ENCODE peak calls at places on chromosomes 16 and 17, in nine cellular contexts. O is mammary epithelial cell, X is ovary, U is gastrocnemius medialis, N is ascending aorta, J is uterus, F is fibroblast of lung, Y is stomach, E is bronchial epithelial cell. L is an unnamed sample.

GRCh38 chr16:24731722-24732419 is 2.4 kb downstream of the TNRC6A start:
- DNase-seq in O (no peak), X (peak; percentile 57), U (no peak), N (no peak), J (no peak), F (no peak), Y (peak; percentile 41), E (no peak), L (no peak)

GRCh38 chr17:1506649-1507254 is 9.7 kb downstream of the INPP5K start:
- DNase-seq in O (no peak), X (no peak), U (no peak), N (no peak), J (no peak), F (no peak), Y (no peak), E (no peak), L (no peak)

GRCh38 chr16:48613061-48613957 is 3.3 kb upstream of the N4BP1 start:
- DNase-seq in O (peak; percentile 11), X (no peak), U (no peak), N (no peak), J (no peak), F (peak; percentile 26), Y (peak; percentile 25), E (peak; percentile 97), L (no peak)

GRCh38 chr17:15154618-15155017 is 110.5 kb downstream of the PMP22 start:
- DNase-seq in O (no peak), X (no peak), U (no peak), N (no peak), J (no peak), F (peak; percentile 37), Y (no peak), E (peak; percentile 7), L (no peak)

GRCh38 chr17:50546701-50547034 is 306 bp upstream of the SPATA20 start:
- DNase-seq in O (no peak), X (no peak), U (no peak), N (no peak), J (no peak), F (no peak), Y (no peak), E (no peak), L (no peak)

GRCh38 chr16:65312795-65313194 is 190.9 kb upstream of the CDH11 start:
- DNase-seq in O (no peak), X (no peak), U (no peak), N (no peak), J (no peak), F (peak; percentile 49), Y (no peak), E (no peak), L (no peak)

GRCh38 chr16:48609453-48610023 is 442 bp downstream of the N4BP1 start:
- DNase-seq in O (peak; percentile 50), X (peak; percentile 85), U (peak; percentile 35), N (peak; percentile 67), J (peak; percentile 53), F (peak; percentile 60), Y (peak; percentile 70), E (peak; percentile 14), L (no peak)

GRCh38 chr17:72056727-72057290 is 64.0 kb upstream of the SOX9 start:
- DNase-seq in O (peak; percentile 68), X (no peak), U (no peak), N (no peak), J (no peak), F (no peak), Y (no peak), E (no peak), L (no peak)

GRCh38 chr17:339193-340061 is 13.2 kb downstream of the RPH3AL start:
- DNase-seq in O (no peak), X (peak; percentile 43), U (no peak), N (no peak), J (no peak), F (no peak), Y (peak; percentile 59), E (no peak), L (no peak)

GRCh38 chr16:30418350-30419181 is 11.2 kb downstream of the ZNF771 start:
- DNase-seq in O (no peak), X (no peak), U (no peak), N (no peak), J (no peak), F (no peak), Y (no peak), E (no peak), L (no peak)

GRCh38 chr16:85563515-85564276 is 49.4 kb upstream of the GSE1 start:
- DNase-seq in O (no peak), X (peak; percentile 87), U (no peak), N (peak; percentile 86), J (peak; percentile 72), F (peak; percentile 79), Y (peak; percentile 85), E (no peak), L (no peak)

GRCh38 chr16:49484454-49484853 is 110.8 kb downstream of the C16orf78 start:
- DNase-seq in O (no peak), X (peak; percentile 90), U (peak; percentile 62), N (peak; percentile 83), J (peak; percentile 75), F (no peak), Y (peak; percentile 56), E (no peak), L (peak; percentile 43)

GRCh38 chr16:67650023-67650422 is 5.1 kb downstream of the CARMIL2 start:
- DNase-seq in O (no peak), X (no peak), U (no peak), N (no peak), J (no peak), F (no peak), Y (no peak), E (no peak), L (no peak)
- H3K27me3 ChIP-seq in O (peaks cover 35% of the 10 kb centered on the region), X (peaks cover 6% of the 10 kb centered on the region), U (peaks cover 90% of the 10 kb centered on the region), N (peaks cover 40% of the 10 kb centered on the region), J (peaks cover 46% of the 10 kb centered on the region), F (peaks cover 64% of the 10 kb centered on the region), Y (peaks cover 100% of the 10 kb centered on the region), E (peaks cover 54% of the 10 kb centered on the region), L (peaks cover 6% of the 10 kb centered on the region)

DNA sequence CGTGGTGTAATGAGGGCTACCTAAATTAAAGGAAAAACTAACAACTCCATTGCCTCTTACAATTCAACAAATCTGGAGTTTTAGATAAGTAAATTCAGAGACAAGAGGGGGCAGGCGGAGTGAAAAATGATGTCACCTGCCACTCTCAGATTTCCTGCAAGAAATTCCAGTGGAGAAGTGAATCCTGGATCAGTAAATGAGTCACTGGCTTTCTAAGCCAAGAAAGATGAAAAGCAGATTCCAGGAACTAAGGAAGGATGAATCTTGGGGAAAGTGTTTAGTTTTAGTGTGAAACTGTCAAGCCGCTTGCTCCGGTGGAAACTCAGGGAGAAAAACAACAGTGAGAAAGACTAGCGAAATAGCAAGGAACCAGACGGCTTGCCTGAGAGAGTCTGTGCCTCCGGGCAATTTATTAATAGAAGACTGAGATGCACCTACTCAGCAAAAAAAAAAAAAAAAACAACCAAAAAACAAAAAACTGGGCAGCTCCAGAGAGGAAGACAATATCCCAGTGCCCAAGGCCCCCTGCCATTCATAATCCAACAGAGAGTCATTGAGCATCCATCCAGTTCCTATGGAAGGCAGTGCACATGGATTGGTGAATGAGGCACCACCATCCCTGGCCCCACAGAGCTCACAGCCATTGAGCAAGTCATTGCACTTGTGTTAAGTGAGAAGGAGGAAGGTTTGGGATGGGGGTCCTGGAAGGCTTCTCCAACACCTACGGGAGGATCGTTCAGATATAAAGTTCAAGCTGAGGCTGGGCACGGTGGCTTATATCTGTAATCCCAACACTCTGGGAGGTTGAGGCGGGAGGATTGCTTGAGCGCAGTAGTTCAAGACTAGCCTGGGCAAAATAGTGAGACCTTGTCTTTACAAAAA is 12.1 kb upstream of the RIPOR1 start:
- DNase-seq in O (no peak), X (no peak), U (no peak), N (no peak), J (no peak), F (peak; percentile 25), Y (no peak), E (peak; percentile 74), L (no peak)
- H3K27me3 ChIP-seq in O (no peaks in the 10 kb centered on the region), X (no peaks in the 10 kb centered on the region), U (no peaks in the 10 kb centered on the region), N (no peaks in the 10 kb centered on the region), J (no peaks in the 10 kb centered on the region), F (no peaks in the 10 kb centered on the region), Y (no peaks in the 10 kb centered on the region), E (no peaks in the 10 kb centered on the region), L (no peaks in the 10 kb centered on the region)

GRCh38 chr16:1874854-1875253 is 2.9 kb upstream of the MEIOB start:
- DNase-seq in O (no peak), X (no peak), U (no peak), N (no peak), J (no peak), F (no peak), Y (no peak), E (no peak), L (no peak)

GRCh38 chr16:1876468-1876867 is 4.5 kb upstream of the MEIOB start:
- DNase-seq in O (no peak), X (no peak), U (no peak), N (no peak), J (no peak), F (no peak), Y (no peak), E (no peak), L (no peak)

GRCh38 chr16:1877089-1877488 is 5.1 kb upstream of the MEIOB start:
- DNase-seq in O (no peak), X (no peak), U (no peak), N (no peak), J (no peak), F (no peak), Y (no peak), E (no peak), L (no peak)

GRCh38 chr16:1870365-1871082 is 1.4 kb downstream of the MEIOB start:
- DNase-seq in O (peak; percentile 71), X (no peak), U (no peak), N (no peak), J (no peak), F (peak; percentile 38), Y (no peak), E (peak; percentile 95), L (no peak)

GRCh38 chr16:1871974-1872635 is at the start of gene MEIOB:
- DNase-seq in O (no peak), X (peak; percentile 50), U (no peak), N (no peak), J (no peak), F (no peak), Y (no peak), E (no peak), L (no peak)
- H3K27me3 ChIP-seq in O (peaks cover 3% of the 10 kb centered on the region), X (peaks cover 3% of the 10 kb centered on the region), U (peaks cover 25% of the 10 kb centered on the region), N (peaks cover 5% of the 10 kb centered on the region), J (peaks cover 5% of the 10 kb centered on the region), F (peaks cover 4% of the 10 kb centered on the region), Y (peaks cover 60% of the 10 kb centered on the region), E (peaks cover 2% of the 10 kb centered on the region), L (peaks cover 9% of the 10 kb centered on the region)

GRCh38 chr16:67668495-67669157 is 2.0 kb downstream of the C16orf86 start:
- DNase-seq in O (no peak), X (no peak), U (no peak), N (no peak), J (no peak), F (no peak), Y (no peak), E (no peak), L (no peak)

GRCh38 chr16:67669499-67670101 is 3.0 kb downstream of the C16orf86 start:
- DNase-seq in O (no peak), X (no peak), U (no peak), N (no peak), J (no peak), F (no peak), Y (no peak), E (no peak), L (no peak)

GRCh38 chr16:67666538-67667433 is at the start of the genes C16orf86 and ENKD1:
- DNase-seq in O (peak; percentile 33), X (peak; percentile 91), U (peak; percentile 75), N (peak; percentile 91), J (peak; percentile 84), F (peak; percentile 76), Y (peak; percentile 88), E (peak; percentile 34), L (no peak)

GRCh38 chr16:67667434-67667816 is 811 bp downstream of the C16orf86 start:
- DNase-seq in O (no peak), X (no peak), U (no peak), N (no peak), J (no peak), F (no peak), Y (no peak), E (no peak), L (no peak)

GRCh38 chr16:67667817-67668494 is 1.3 kb downstream of the C16orf86 start:
- DNase-seq in O (peak; percentile 81), X (peak; percentile 85), U (peak; percentile 85), N (peak; percentile 95), J (peak; percentile 85), F (peak; percentile 91), Y (peak; percentile 88), E (peak; percentile 78), L (peak; percentile 54)
- H3K27me3 ChIP-seq in O (no peaks in the 10 kb centered on the region), X (no peaks in the 10 kb centered on the region), U (no peaks in the 10 kb centered on the region), N (no peaks in the 10 kb centered on the region), J (no peaks in the 10 kb centered on the region), F (no peaks in the 10 kb centered on the region), Y (no peaks in the 10 kb centered on the region), E (no peaks in the 10 kb centered on the region), L (no peaks in the 10 kb centered on the region)

L was measured in thoracic aorta.